ENCODE peak calls at places on chromosome 7, in nine cellular contexts. C is NCI-H345; A is nephron progenitor cell; F is NCI-H460; E is activated CD4-positive, alpha-beta T cell treated with anti-CD3 and anti-CD28 coated beads for 48 hours; O is EL; T is globus pallidus; Q is T-helper 9 cell; S is T47D. B is an unnamed sample.
A peak's percentile ranks its signal among the peaks of the same experiment; 100 is the strongest.

GRCh38 chr7:35725280-35725680 is 30.3 kb upstream of the HERPUD2 start:
- DNase-seq in C (no peak), A (no peak), O (no peak), S (no peak), Q (peak; percentile 63), E (peak; percentile 57), F (no peak), T (no peak), B (no peak)

GRCh38 chr7:1505731-1506550 is 1.8 kb upstream of the INTS1 start:
- DNase-seq in F (peak; percentile 67), C (peak; percentile 39), O (no peak), S (no peak), E (no peak), T (no peak), A (no peak), Q (no peak), B (no peak)

GRCh38 chr7:27302590-27302989 is 60.0 kb downstream of the EVX1 start:
- DNase-seq in C (no peak), F (no peak), O (no peak), E (no peak), S (no peak), A (no peak), T (no peak), Q (no peak), B (no peak)

GRCh38 chr7:33986951-33987948 is 81.9 kb downstream of the BMPER start:
- DNase-seq in A (no peak), F (peak; percentile 90), T (no peak), O (peak; percentile 99), C (no peak), Q (no peak), E (no peak), S (no peak), B (no peak)

GRCh38 chr7:150962285-150962742 is 15.8 kb downstream of the KCNH2 start:
- DNase-seq in Q (no peak), E (no peak), S (no peak), C (no peak), T (no peak), A (no peak), F (no peak), O (no peak), B (no peak)

GRCh38 chr7:39950473-39951155 is 558 bp downstream of the CDK13 start:
- DNase-seq in Q (peak; percentile 26), S (peak; percentile 40), T (peak; percentile 55), F (no peak), A (peak; percentile 61), O (peak; percentile 52), E (peak; percentile 48), C (peak; percentile 51), B (peak; percentile 56)

GRCh38 chr7:67551027-67551426 is 554.4 kb downstream of the TYW1 start:
- DNase-seq in C (peak; percentile 87), S (no peak), F (no peak), E (no peak), O (no peak), Q (no peak), A (no peak), T (no peak), B (no peak)

GRCh38 chr7:29091121-29091601 is 55.2 kb downstream of the CPVL start:
- DNase-seq in S (no peak), T (no peak), O (peak; percentile 13), C (peak; percentile 56), F (no peak), A (no peak), E (no peak), Q (no peak), B (no peak)

GRCh38 chr7:124701955-124702354 is 63.6 kb downstream of the GPR37 start:
- DNase-seq in F (no peak), S (no peak), C (no peak), T (peak; percentile 89), Q (no peak), A (no peak), O (peak; percentile 13), E (no peak), B (peak; percentile 31)

B was measured in head of caudate nucleus.